ENCODE peak calls at places on chromosome 1, in nine cellular contexts. Q is endothelial cell of umbilical vein, Y is ovary, H is transverse colon, W is GM12891, V is stomach, D is A549, A is heart left ventricle, M is IMR-90. R is an unnamed sample.
A peak's percentile ranks its signal among the peaks of the same experiment; 100 is the strongest.

GRCh38 chr1:67735806-67736627 is 51.0 kb downstream of the GADD45A start:
- DNase-seq in Q (peak; percentile 98), Y (peak; percentile 83), H (peak; percentile 78), W (no peak), V (peak; percentile 72), D (peak; percentile 67), A (peak; percentile 74), M (peak; percentile 96), R (peak; percentile 64)

GRCh38 chr1:66750578-66750977 is 1.7 kb upstream of the DYNLT5 start:
- DNase-seq in Q (peak; percentile 10), Y (no peak), H (no peak), W (no peak), V (no peak), D (no peak), A (no peak), M (no peak), R (no peak)

GRCh38 chr1:52281518-52281917 is 84.5 kb downstream of the CC2D1B start:
- DNase-seq in Q (peak; percentile 46), Y (no peak), H (no peak), W (no peak), V (no peak), D (no peak), A (no peak), M (peak; percentile 82), R (no peak)

GRCh38 chr1:50527249-50527986 is 104.2 kb upstream of the DMRTA2 start:
- DNase-seq in Q (no peak), Y (no peak), H (no peak), W (no peak), V (no peak), D (no peak), A (no peak), M (no peak), R (no peak)

GRCh38 chr1:168643152-168643551 is 66.7 kb downstream of the XCL1 start:
- DNase-seq in Q (no peak), Y (no peak), H (no peak), W (no peak), V (no peak), D (no peak), A (no peak), M (no peak), R (no peak)

GRCh38 chr1:169180167-169180566 is 73.7 kb downstream of the ATP1B1 start:
- DNase-seq in Q (no peak), Y (no peak), H (no peak), W (no peak), V (no peak), D (no peak), A (no peak), M (no peak), R (no peak)

GRCh38 chr1:45876000-45876399 is 72.6 kb downstream of the MAST2 start:
- DNase-seq in Q (peak; percentile 29), Y (no peak), H (no peak), W (no peak), V (no peak), D (no peak), A (no peak), M (no peak), R (no peak)

GRCh38 chr1:145690587-145691558 is 16.3 kb downstream of the PDZK1 start:
- DNase-seq in Q (peak; percentile 12), Y (no peak), H (peak; percentile 17), W (peak; percentile 56), V (no peak), D (no peak), A (no peak), M (peak; percentile 82), R (no peak)

GRCh38 chr1:42037586-42037985 is 115.6 kb upstream of the GUCA2B start:
- DNase-seq in Q (no peak), Y (no peak), H (no peak), W (no peak), V (no peak), D (no peak), A (no peak), M (no peak), R (no peak)

GRCh38 chr1:42035205-42035829 is 116.6 kb upstream of the HIVEP3 start:
- DNase-seq in Q (peak; percentile 62), Y (peak; percentile 70), H (no peak), W (peak; percentile 76), V (peak; percentile 61), D (peak; percentile 18), A (peak; percentile 71), M (peak; percentile 42), R (peak; percentile 27)

GRCh38 chr1:42040159-42040558 is 113.1 kb upstream of the GUCA2B start:
- DNase-seq in Q (no peak), Y (no peak), H (no peak), W (no peak), V (no peak), D (no peak), A (no peak), M (no peak), R (no peak)

GRCh38 chr1:42038261-42038660 is 114.9 kb upstream of the GUCA2B start:
- DNase-seq in Q (no peak), Y (no peak), H (no peak), W (no peak), V (no peak), D (no peak), A (no peak), M (no peak), R (no peak)

DNA sequence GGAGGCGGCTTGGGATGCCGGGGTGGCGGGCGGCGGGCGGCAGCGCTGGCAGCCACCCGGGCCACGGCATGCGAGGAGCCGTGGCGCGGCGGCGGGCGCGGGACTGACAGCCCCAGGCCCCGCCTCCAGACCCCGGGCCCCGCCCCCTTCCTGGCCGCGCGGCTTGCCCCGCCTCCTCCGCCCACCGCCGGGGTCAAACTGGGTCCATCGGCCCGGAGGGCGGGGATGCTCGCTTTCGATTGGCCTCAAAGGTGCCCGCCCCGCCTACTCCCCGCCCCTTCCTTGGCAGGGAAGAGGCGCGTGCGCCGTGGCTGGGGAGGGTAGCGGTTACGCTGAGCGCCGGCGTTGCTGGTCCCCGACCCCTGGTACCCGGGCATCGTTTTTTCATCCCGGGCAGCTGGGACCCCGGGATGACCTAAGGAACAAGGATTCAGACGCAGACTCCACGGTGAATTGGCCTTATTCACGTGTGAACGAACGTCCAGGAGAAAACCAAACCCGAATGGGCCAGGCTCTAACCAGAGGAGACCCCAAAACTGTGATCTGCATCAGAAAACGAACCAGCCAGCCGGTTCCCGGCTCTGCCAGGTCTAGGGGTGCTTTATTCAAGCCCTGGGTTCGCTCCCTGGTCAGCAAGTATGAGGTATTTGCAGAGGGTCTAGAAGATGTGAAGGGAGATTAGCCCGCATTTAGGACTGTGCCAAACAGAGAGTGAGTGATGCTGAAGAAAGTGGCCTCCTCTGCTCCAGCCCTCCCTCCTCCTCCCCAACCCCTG is 117.2 kb upstream of the GUCA2B start:
- DNase-seq in Q (peak; percentile 90), Y (peak; percentile 95), H (peak; percentile 98), W (peak; percentile 93), V (peak; percentile 98), D (peak; percentile 86), A (peak; percentile 98), M (peak; percentile 85), R (peak; percentile 94)
- TF ChIP-seq POLR2A in Q (peak; percentile 27), Y (no peak), H (peak; percentile 30), W (no peak), V (no peak), D (peak; percentile 59), A (no peak), M (no peak), R (no peak)

DNA sequence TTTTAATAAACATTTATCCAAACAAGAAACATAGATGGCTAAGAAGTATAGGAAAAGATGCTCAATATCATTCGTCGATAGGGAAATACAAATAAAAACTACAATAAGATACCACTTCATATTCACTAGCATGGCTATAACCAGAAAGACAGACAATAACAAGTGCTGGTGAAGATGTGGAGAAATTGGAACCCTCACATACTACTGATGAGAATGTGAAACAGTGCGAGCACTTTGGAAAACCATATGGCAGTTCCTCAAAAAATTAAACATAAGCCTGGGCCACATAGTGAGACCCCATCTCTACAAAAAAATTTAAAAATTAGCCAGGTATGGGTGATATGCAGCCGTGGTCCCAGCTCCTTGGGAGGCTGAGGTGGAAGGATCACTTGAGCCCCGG is 9.1 kb upstream of the TMEM54 start:
- DNase-seq in Q (no peak), Y (no peak), H (no peak), W (no peak), V (no peak), D (no peak), A (no peak), M (no peak), R (no peak)
- TF ChIP-seq POLR2A in Q (no peak), Y (no peak), H (no peak), W (no peak), V (no peak), D (no peak), A (no peak), M (no peak), R (no peak)

GRCh38 chr1:23914921-23915320 is 1.8 kb upstream of the CNR2 start:
- DNase-seq in Q (no peak), Y (no peak), H (no peak), W (no peak), V (no peak), D (no peak), A (no peak), M (no peak), R (no peak)

GRCh38 chr1:23911924-23912323 is 1.2 kb downstream of the CNR2 start:
- DNase-seq in Q (no peak), Y (no peak), H (no peak), W (no peak), V (no peak), D (no peak), A (no peak), M (no peak), R (no peak)

GRCh38 chr1:23910553-23911246 is 2.5 kb downstream of the CNR2 start:
- DNase-seq in Q (no peak), Y (no peak), H (no peak), W (no peak), V (no peak), D (no peak), A (no peak), M (no peak), R (no peak)

GRCh38 chr1:23915470-23915869 is 2.3 kb upstream of the CNR2 start:
- DNase-seq in Q (no peak), Y (no peak), H (no peak), W (no peak), V (no peak), D (no peak), A (no peak), M (no peak), R (no peak)

GRCh38 chr1:23913212-23913880 is at the start of gene CNR2:
- DNase-seq in Q (no peak), Y (no peak), H (peak; percentile 26), W (no peak), V (no peak), D (no peak), A (no peak), M (no peak), R (no peak)
- TF ChIP-seq POLR2A in Q (no peak), Y (no peak), H (peak; percentile 48), W (peak; percentile 40), V (no peak), D (no peak), A (no peak), M (no peak), R (no peak)

DNA sequence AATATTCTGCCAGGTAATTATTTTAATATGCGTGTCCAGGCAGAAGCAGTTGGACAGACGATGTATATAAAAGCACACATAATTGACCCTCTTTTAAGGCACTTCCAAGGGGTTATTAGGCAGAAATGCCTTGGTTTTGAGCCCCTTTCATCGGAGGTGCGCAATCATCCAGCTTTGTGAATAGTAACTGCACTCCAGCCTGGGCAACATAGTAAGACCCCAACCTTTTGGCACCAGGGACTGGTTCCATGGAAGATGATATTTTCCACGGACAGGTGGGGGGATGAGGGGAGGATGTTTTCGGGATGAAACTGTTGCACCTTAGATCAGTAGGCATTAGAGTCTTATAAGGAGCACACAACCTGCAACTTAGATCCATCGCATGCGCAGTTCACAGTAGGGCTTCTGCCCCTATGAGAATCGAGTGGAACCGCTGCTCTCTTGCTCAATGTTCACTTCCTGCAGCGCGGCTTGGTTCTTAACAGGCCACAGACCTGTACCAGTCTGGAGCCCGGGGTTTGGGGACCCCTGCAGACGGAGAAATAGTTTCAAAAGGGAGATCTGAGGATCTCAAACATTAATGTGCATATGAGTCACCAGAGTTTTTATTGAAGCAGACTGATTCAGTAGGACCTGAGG is 1.8 kb upstream of the MCOLN2 start:
- DNase-seq in Q (no peak), Y (no peak), H (peak; percentile 35), W (no peak), V (peak; percentile 30), D (no peak), A (no peak), M (peak; percentile 10), R (no peak)
- TF ChIP-seq POLR2A in Q (no peak), Y (no peak), H (no peak), W (no peak), V (no peak), D (no peak), A (no peak), M (no peak), R (no peak)

R was measured in tibial nerve.